ENCODE peak calls at places on chromosomes 5 and 9, in seven cellular contexts. C is activated CD8-positive, alpha-beta memory T cell treated with anti-CD3 and anti-CD28 coated beads for 1 hour; U is A172; G is RPMI8226; Y is GM04504; Q is T47D; I is GM19239. P is an unnamed sample.

GRCh38 chr5:160851481-160851880 is 530 bp downstream of the ATP10B start:
- DNase-seq in C (no peak), U (no peak), G (no peak), Y (no peak), Q (no peak), I (no peak), P (no peak)

GRCh38 chr5:122126177-122126701 is 3.1 kb upstream of the ZNF474 start:
- DNase-seq in C (no peak), U (peak), G (no peak), Y (peak), Q (no peak), I (no peak), P (peak)

GRCh38 chr5:1182633-1183423 is 18.6 kb upstream of the SLC6A19 start:
- DNase-seq in C (no peak), U (no peak), G (no peak), Y (no peak), Q (no peak), I (no peak), P (no peak)

GRCh38 chr5:85109616-85110015 is 724.9 kb upstream of the EDIL3 start:
- DNase-seq in C (no peak), U (no peak), G (no peak), Y (no peak), Q (no peak), I (no peak), P (no peak)

GRCh38 chr5:140246378-140247122 is 56.4 kb downstream of the PFDN1 start:
- DNase-seq in C (no peak), U (peak), G (no peak), Y (peak), Q (no peak), I (no peak), P (peak)

GRCh38 chr9:135592331-135592590 is 30.7 kb downstream of the PAEP start:
- DNase-seq in C (no peak), U (no peak), G (no peak), Y (no peak), Q (no peak), I (no peak), P (no peak)

GRCh38 chr9:108443278-108443633 is 412.5 kb downstream of the ACTL7B start:
- DNase-seq in C (no peak), U (no peak), G (no peak), Y (peak), Q (no peak), I (no peak), P (no peak)

GRCh38 chr9:133973791-133974630 is 18.1 kb downstream of the VAV2 start:
- DNase-seq in C (no peak), U (no peak), G (no peak), Y (no peak), Q (no peak), I (no peak), P (no peak)

GRCh38 chr5:146533882-146534281 is 17.9 kb upstream of the GPR151 start:
- DNase-seq in C (no peak), U (no peak), G (no peak), Y (no peak), Q (no peak), I (no peak), P (no peak)

GRCh38 chr5:103475629-103476240 is 86.9 kb downstream of the NUDT12 start:
- DNase-seq in C (no peak), U (peak), G (peak), Y (no peak), Q (peak), I (no peak), P (no peak)

GRCh38 chr5:669111-669841 is 23.9 kb downstream of the TPPP start:
- DNase-seq in C (no peak), U (no peak), G (peak), Y (no peak), Q (no peak), I (peak), P (no peak)

GRCh38 chr5:74402553-74402952 is 238.0 kb downstream of the ENC1 start:
- DNase-seq in C (no peak), U (no peak), G (no peak), Y (no peak), Q (no peak), I (no peak), P (no peak)

GRCh38 chr5:10630126-10630525 is 66.3 kb downstream of the ANKRD33B start:
- DNase-seq in C (no peak), U (no peak), G (no peak), Y (no peak), Q (no peak), I (no peak), P (no peak)

GRCh38 chr5:158769702-158770101 is 330.0 kb downstream of the EBF1 start:
- DNase-seq in C (no peak), U (no peak), G (no peak), Y (no peak), Q (no peak), I (no peak), P (no peak)

GRCh38 chr5:168950241-168950951 is 350.5 kb downstream of the SLIT3 start:
- DNase-seq in C (no peak), U (no peak), G (no peak), Y (no peak), Q (no peak), I (no peak), P (no peak)

GRCh38 chr9:68802525-68803015 is 97.5 kb downstream of the PIP5K1B start:
- DNase-seq in C (no peak), U (no peak), G (peak), Y (no peak), Q (no peak), I (peak), P (no peak)

GRCh38 chr9:132472199-132472598 is 62.2 kb downstream of the CFAP77 start:
- DNase-seq in C (no peak), U (no peak), G (peak), Y (no peak), Q (no peak), I (no peak), P (no peak)